ENCODE peak calls at places on chromosome 22, in four cellular contexts. F, Y, G and P are unnamed samples.

GRCh38 chr22:17597217-17597616 is 31.3 kb downstream of the ATP6V1E1 start:
- DNase-seq in F (no peak), Y (no peak), G (no peak), P (no peak)

GRCh38 chr22:46569055-46569847 is 31.8 kb upstream of the CELSR1 start:
- DNase-seq in F (no peak), Y (peak), G (no peak), P (no peak)

GRCh38 chr22:17436981-17437410 is 67.7 kb downstream of the CECR2 start:
- DNase-seq in F (no peak), Y (no peak), G (no peak), P (no peak)

GRCh38 chr22:29704528-29705285 is 15.1 kb upstream of the CABP7 start:
- DNase-seq in F (no peak), Y (no peak), G (no peak), P (no peak)

GRCh38 chr22:31611065-31611760 is 50.8 kb downstream of the PISD start:
- DNase-seq in F (no peak), Y (no peak), G (no peak), P (no peak)

GRCh38 chr22:48923165-48923875 is 904.4 kb downstream of the BRD1 start:
- DNase-seq in F (no peak), Y (no peak), G (peak), P (no peak)

GRCh38 chr22:44723801-44724200 is 21.8 kb downstream of the PRR5 start:
- DNase-seq in F (peak), Y (no peak), G (no peak), P (no peak)

GRCh38 chr22:17114173-17114957 is 6.8 kb downstream of the TMEM121B start:
- DNase-seq in F (no peak), Y (no peak), G (no peak), P (no peak)

GRCh38 chr22:49329636-49330035 is 498.0 kb downstream of the BRD1 start:
- DNase-seq in F (no peak), Y (no peak), G (no peak), P (no peak)

DNA sequence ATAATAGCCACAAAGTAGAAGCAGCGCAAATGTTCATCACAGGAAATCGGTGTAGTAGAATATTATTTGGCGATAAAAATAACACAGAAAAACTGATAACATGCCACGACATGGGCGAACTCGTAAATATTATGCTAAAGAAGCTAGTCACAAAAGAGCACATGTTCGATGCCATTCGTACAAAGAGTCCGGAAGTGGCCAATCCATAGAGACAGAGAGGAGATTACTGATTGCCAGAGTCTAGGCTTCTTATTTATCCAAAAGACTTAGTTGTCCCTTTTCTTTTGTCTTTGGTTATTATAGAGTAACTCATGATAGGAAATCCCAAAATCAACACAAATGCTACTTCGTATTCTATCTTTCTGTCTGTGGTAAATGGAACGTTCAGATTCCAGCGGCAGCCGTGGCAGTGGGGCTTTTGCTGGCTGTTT is 56.5 kb downstream of the MED15 start:
- DNase-seq in F (no peak), Y (no peak), G (no peak), P (no peak)
- H3K27ac ChIP-seq in F (peak), Y (no peak), G (no peak), P (no peak)

DNA sequence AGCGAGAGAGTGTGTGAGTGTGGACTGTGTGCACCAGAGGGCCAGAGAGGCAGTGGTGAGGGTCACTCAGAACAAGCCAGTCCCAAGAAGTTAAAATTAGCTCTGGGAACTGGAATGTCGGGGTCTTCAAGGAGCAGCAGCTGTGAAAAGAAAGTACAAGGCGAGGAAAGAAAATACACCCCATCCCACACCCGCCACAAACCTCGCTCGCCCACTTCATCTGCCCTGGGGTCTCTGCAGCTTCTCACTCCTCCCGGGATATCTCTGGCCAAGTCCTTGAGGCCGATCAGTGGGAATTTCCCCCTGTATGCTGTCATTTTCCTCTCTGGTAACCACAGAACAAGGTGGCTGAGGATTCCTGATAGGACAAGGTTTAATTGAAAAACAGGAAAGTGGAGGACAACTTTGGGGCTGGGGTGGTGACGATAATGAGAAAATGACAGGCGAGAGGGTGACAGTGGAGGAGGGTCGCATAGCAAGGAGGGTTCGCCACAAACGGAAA is 36.3 kb upstream of the TIMP3 start:
- DNase-seq in F (no peak), Y (no peak), G (no peak), P (no peak)
- H3K27ac ChIP-seq in F (no peak), Y (peak), G (no peak), P (no peak)

GRCh38 chr22:23156286-23156685 is 11.0 kb downstream of the RAB36 start:
- DNase-seq in F (no peak), Y (no peak), G (no peak), P (no peak)

GRCh38 chr22:23155143-23155542 is 9.9 kb downstream of the RAB36 start:
- DNase-seq in F (no peak), Y (no peak), G (no peak), P (no peak)

GRCh38 chr22:23153994-23154393 is 8.7 kb downstream of the RAB36 start:
- DNase-seq in F (no peak), Y (no peak), G (no peak), P (no peak)

GRCh38 chr22:23154461-23154860 is 9.2 kb downstream of the RAB36 start:
- DNase-seq in F (no peak), Y (no peak), G (no peak), P (no peak)

DNA sequence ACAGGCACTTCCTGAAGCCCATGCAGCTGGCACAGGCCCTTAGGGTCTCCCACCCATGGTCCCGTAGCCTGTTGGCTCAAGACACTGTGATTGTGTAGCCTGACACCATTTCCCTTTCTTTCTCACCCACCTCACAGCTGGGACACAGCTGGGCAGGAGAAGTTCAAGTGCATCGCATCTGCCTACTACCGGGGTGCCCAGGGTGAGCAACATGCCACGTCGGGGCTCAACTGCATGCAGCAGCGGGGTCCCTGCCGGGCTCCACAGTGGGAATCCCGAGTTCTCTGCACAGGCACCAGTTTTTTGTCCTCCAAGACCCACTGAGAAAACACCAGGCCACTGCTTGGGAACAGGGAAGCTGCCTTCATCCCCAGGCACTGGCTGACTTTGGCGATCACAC is 10.6 kb downstream of the RAB36 start:
- DNase-seq in F (no peak), Y (no peak), G (no peak), P (no peak)
- H3K27ac ChIP-seq in F (no peak), Y (no peak), G (no peak), P (no peak)

GRCh38 chr22:24471570-24471969 is 23.6 kb upstream of the UPB1 start:
- DNase-seq in F (no peak), Y (peak), G (peak), P (no peak)

GRCh38 chr22:24473278-24473677 is 21.9 kb upstream of the UPB1 start:
- DNase-seq in F (no peak), Y (no peak), G (no peak), P (no peak)

GRCh38 chr22:24474649-24475048 is 20.5 kb upstream of the UPB1 start:
- DNase-seq in F (no peak), Y (no peak), G (no peak), P (no peak)

DNA sequence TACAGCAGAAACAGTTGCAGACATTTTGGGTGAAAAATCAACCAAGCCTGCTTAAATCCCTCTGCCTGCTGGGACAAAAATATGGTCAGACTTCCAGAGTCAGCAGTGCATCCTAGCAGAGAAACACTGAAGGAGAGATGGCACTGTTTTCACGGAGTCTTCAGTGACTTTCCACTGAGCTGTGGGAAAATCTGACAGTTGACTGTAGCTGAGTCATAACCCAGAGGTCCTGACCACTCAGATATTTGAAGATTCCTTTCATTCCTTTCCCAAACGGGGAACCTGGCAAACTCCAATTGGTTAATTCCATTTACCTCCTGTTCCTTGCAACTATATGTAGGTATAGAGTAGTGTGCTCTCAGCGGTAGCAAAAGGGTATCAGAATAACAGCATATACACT is 20.9 kb upstream of the UPB1 start:
- DNase-seq in F (no peak), Y (no peak), G (no peak), P (no peak)
- H3K27ac ChIP-seq in F (no peak), Y (peak), G (no peak), P (no peak)

GRCh38 chr22:24398409-24398808 is 29.0 kb upstream of the ADORA2A start:
- DNase-seq in F (no peak), Y (no peak), G (no peak), P (no peak)
- H3K27ac ChIP-seq in F (no peak), Y (peak), G (no peak), P (no peak)

GRCh38 chr22:40654522-40655167 is 18.1 kb upstream of the MRTFA start:
- DNase-seq in F (no peak), Y (peak), G (no peak), P (no peak)
- H3K27ac ChIP-seq in F (no peak), Y (peak), G (no peak), P (no peak)

GRCh38 chr22:34886391-34886790 is 179.6 kb upstream of the ISX start:
- DNase-seq in F (no peak), Y (no peak), G (no peak), P (no peak)
- H3K27ac ChIP-seq in F (no peak), Y (no peak), G (no peak), P (no peak)

DNA sequence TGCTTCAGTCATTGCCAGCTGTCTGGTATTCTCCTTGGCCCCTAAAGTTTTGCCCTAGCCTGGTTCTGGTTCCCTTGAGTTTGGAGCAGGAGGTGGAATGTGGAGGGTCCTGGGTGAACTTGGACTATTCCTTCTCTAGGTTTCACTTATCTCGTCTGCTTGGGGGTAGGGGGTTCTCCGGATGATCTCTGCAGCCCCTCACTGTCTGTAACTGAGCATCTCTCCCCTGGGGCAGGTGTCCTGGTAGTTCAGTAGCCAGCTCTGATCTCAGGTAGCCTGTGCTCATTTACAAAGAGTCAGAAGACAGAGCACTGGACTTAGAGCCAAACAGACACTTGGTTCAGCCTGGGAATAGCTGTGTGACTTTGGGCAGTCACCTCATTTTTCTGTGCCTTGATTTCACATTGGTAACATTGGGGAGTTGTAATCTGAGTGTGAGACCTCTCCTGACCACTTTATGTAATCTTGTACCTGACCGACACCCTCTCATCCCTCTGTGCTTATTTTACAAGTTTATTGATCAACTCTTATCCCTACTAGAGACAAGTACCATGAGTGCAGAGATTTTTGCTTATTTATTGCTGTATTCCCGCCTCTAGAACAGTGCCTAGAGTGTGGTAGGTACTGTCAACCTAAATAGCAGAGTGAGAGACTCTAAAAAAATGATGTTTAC is 804 bp downstream of the CCDC134 start:
- DNase-seq in F (peak), Y (no peak), G (no peak), P (no peak)
- H3K27ac ChIP-seq in F (peak), Y (peak), G (peak), P (peak)